ENCODE peak calls at places on chromosomes 2 and 18, in seven cellular contexts. O, G, P, F, B, I and R are unnamed samples.

GRCh38 chr2:29196792-29197788 is 81.9 kb downstream of the CLIP4 start:
- DNase-seq in B (peak; percentile 73), I (no peak), G (peak; percentile 77), O (peak; percentile 60), P (peak; percentile 47), F (peak; percentile 72), R (peak; percentile 59)

GRCh38 chr18:28189400-28190239 is 12.7 kb upstream of the CDH2 start:
- DNase-seq in B (peak; percentile 52), I (no peak), P (peak; percentile 87), O (peak; percentile 59), F (no peak), G (peak; percentile 83), R (peak; percentile 85)

GRCh38 chr18:50287441-50288347 is at the start of gene CXXC1:
- DNase-seq in O (peak; percentile 99), I (peak; percentile 99), P (peak; percentile 100), G (peak; percentile 100), F (peak; percentile 99), B (peak; percentile 99), R (peak; percentile 100)

GRCh38 chr2:191171708-191172355 is 21.0 kb upstream of the STAT4 start:
- DNase-seq in B (no peak), G (peak; percentile 39), I (no peak), P (peak; percentile 97), O (peak; percentile 77), F (peak; percentile 3), R (peak; percentile 50)

GRCh38 chr2:177474904-177475474 is 82.4 kb downstream of the AGPS start:
- DNase-seq in G (peak; percentile 82), B (no peak), I (no peak), P (peak; percentile 52), O (peak; percentile 48), F (no peak), R (no peak)

GRCh38 chr2:39858681-39859080 is 79.6 kb upstream of the THUMPD2 start:
- DNase-seq in F (no peak), B (no peak), P (no peak), I (no peak), O (no peak), G (no peak), R (no peak)

GRCh38 chr2:60947056-60947455 is 65.7 kb downstream of the REL start:
- DNase-seq in I (no peak), O (no peak), B (no peak), G (no peak), F (no peak), P (no peak), R (no peak)

GRCh38 chr18:76644580-76644979 is 149.5 kb upstream of the ZNF516 start:
- DNase-seq in P (no peak), G (no peak), O (no peak), F (no peak), I (no peak), B (no peak), R (no peak)

GRCh38 chr2:176094307-176094706 is 1.8 kb downstream of the HOXD13 start:
- DNase-seq in B (peak; percentile 26), P (no peak), F (no peak), I (no peak), G (no peak), O (no peak), R (no peak)

GRCh38 chr2:47076586-47077441 is 78.3 kb downstream of the STPG4 start:
- DNase-seq in G (peak; percentile 93), O (peak; percentile 96), F (no peak), B (no peak), P (peak; percentile 97), I (peak; percentile 44), R (peak; percentile 97)

GRCh38 chr2:145221032-145221431 is 701.1 kb upstream of the ZEB2 start:
- DNase-seq in P (no peak), B (no peak), G (peak; percentile 71), I (no peak), O (no peak), F (no peak), R (no peak)

GRCh38 chr18:12236141-12236540 is 18.0 kb upstream of the CIDEA start:
- DNase-seq in F (no peak), P (no peak), O (no peak), I (no peak), B (no peak), G (no peak), R (no peak)

GRCh38 chr18:42159146-42159545 is 204.1 kb downstream of the PIK3C3 start:
- DNase-seq in F (no peak), G (no peak), I (no peak), O (no peak), P (no peak), B (no peak), R (no peak)

GRCh38 chr2:71277536-71278103 is 50.7 kb upstream of the PAIP2B start:
- DNase-seq in I (no peak), B (peak; percentile 77), P (no peak), F (peak; percentile 60), O (peak; percentile 37), G (peak; percentile 91), R (peak; percentile 67)

GRCh38 chr2:26772064-26773001 is 8.2 kb downstream of the SLC35F6 start:
- DNase-seq in P (peak; percentile 38), I (no peak), G (no peak), B (no peak), F (no peak), O (peak; percentile 68), R (peak; percentile 52)

GRCh38 chr18:79851981-79852380 is 54.2 kb downstream of the KCNG2 start:
- DNase-seq in B (no peak), P (no peak), G (no peak), O (no peak), F (no peak), I (no peak), R (no peak)

GRCh38 chr2:9234680-9235387 is 28.2 kb downstream of the ASAP2 start:
- DNase-seq in O (peak; percentile 91), P (peak; percentile 95), I (no peak), B (no peak), F (no peak), G (peak; percentile 90), R (peak; percentile 89)

GRCh38 chr18:72541871-72542690 is 2.1 kb downstream of the CBLN2 start:
- DNase-seq in P (no peak), I (no peak), F (peak; percentile 24), O (no peak), G (peak; percentile 72), B (peak; percentile 85), R (no peak)

GRCh38 chr2:32825291-32825712 is 121.5 kb upstream of the LTBP1 start:
- DNase-seq in B (no peak), O (no peak), I (no peak), F (no peak), G (no peak), P (peak; percentile 25), R (no peak)

GRCh38 chr2:201970786-201971108 is 62.9 kb upstream of the FZD7 start:
- DNase-seq in P (no peak), B (no peak), G (no peak), I (no peak), F (no peak), O (no peak), R (no peak)

GRCh38 chr2:55144922-55145820 is 86.9 kb downstream of the CLHC1 start:
- DNase-seq in O (no peak), P (no peak), I (no peak), F (no peak), B (no peak), G (no peak), R (peak; percentile 98)

GRCh38 chr2:225177098-225177497 is 134.8 kb upstream of the DOCK10 start:
- DNase-seq in I (no peak), F (no peak), P (peak; percentile 79), O (peak; percentile 43), G (peak; percentile 6), B (no peak), R (no peak)

DNA sequence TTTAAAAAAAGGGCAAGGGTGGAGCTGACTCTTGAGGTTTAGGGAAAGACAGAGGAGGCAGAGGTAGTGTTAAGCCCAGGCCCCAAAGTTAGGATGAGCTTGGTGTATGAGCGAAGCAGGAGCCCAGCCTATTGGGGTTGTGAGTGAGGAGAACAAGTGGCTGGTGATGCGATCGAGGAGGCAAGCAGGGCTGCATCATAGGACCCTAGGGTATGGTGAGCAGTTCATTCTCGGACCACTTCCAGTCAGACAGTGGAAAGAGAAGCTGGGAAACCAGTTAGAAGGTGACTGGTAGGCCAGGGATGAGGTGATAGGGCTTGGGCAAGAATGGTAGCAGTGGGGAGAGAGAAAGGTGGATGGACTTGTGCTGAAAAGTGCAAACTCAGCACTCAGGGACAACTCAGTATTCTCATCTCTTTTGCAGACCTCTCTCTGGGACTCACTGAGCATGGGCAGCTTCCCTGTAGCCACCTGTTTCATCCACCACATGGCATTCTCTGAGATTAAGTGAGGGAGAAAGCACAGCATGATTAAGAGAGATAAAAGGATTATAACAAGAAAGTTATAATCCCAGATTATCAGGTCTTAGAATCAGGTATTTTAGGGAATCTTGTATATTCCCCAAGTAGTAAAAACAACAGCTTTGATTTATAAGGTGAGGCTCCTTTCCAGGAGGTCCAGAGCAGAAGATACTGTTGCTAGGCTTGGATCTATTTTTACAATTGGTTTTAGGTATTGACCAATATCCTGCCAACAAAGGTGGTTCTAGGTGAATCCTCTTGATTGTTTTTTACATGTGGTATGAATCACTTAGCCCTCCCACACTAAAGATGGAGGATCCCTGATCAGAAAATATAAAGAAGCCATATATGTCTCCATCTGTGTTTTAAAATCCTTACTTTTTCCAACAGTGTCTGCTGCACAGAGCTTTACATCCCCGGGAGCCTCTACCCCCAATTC is 38.3 kb downstream of the XRCC5 start:
- DNase-seq in I (no peak), P (no peak), O (no peak), B (no peak), G (no peak), F (no peak), R (no peak)
- H3K9ac ChIP-seq in I (no peak overlapping the region), P (no peak overlapping the region), O (no peak overlapping the region), B (no peak overlapping the region), G (no peak overlapping the region), F (no peak overlapping the region), R (no peak overlapping the region)

GRCh38 chr2:37330669-37331068 is 6.0 kb upstream of the PRKD3 start:
- DNase-seq in G (no peak), O (no peak), I (no peak), P (no peak), F (no peak), B (no peak), R (no peak)

GRCh38 chr2:37332560-37332959 is 7.9 kb upstream of the PRKD3 start:
- DNase-seq in F (no peak), O (no peak), I (no peak), B (no peak), P (no peak), G (no peak), R (no peak)

GRCh38 chr2:37337636-37338280 is 6.7 kb upstream of the QPCT start:
- DNase-seq in F (no peak), G (no peak), I (no peak), P (peak; percentile 13), B (no peak), O (no peak), R (peak; percentile 81)

GRCh38 chr2:37335604-37336003 is 8.8 kb upstream of the QPCT start:
- DNase-seq in F (no peak), G (no peak), I (no peak), B (no peak), O (no peak), P (no peak), R (no peak)

GRCh38 chr2:37333256-37333655 is 8.6 kb upstream of the PRKD3 start:
- DNase-seq in P (no peak), F (no peak), O (no peak), I (no peak), G (no peak), B (no peak), R (no peak)
- H2BK120ac ChIP-seq in P (no peak overlapping the region), F (no peak overlapping the region), O (no peak overlapping the region), I (no peak overlapping the region), G (no peak overlapping the region), B (no peak overlapping the region), R (no peak overlapping the region)

GRCh38 chr18:37440206-37440605 is 125.4 kb downstream of the CELF4 start:
- DNase-seq in B (no peak), I (no peak), O (no peak), P (no peak), F (no peak), G (no peak), R (no peak)
- H3K9ac ChIP-seq in B (no peak overlapping the region), I (no peak overlapping the region), O (no peak overlapping the region), P (no peak overlapping the region), F (no peak overlapping the region), G (no peak overlapping the region), R (no peak overlapping the region)

GRCh38 chr18:59272221-59272888 is 899 bp downstream of the RAX start:
- DNase-seq in I (no peak), B (no peak), P (no peak), O (no peak), F (no peak), G (no peak), R (no peak)
- H2BK120ac ChIP-seq in I (no peak overlapping the region), B (no peak overlapping the region), P (no peak overlapping the region), O (no peak overlapping the region), F (peak overlapping the region; percentile 78), G (no peak overlapping the region), R (no peak overlapping the region)